ENCODE peak calls at places on chromosomes 5 and 9, in six cellular contexts. R is esophagus muscularis mucosa, V is lung, J is HCT116, F is GM12891, Z is NCI-H69. P is an unnamed sample.

GRCh38 chr9:127854169-127854833 is at the start of gene ENG:
- DNase-seq in R (no peak), V (peak), J (no peak), F (no peak), Z (peak), P (peak)

GRCh38 chr9:90029996-90030395 is 425.2 kb downstream of the GADD45G start:
- DNase-seq in R (peak), V (no peak), J (no peak), F (no peak), Z (no peak), P (no peak)

GRCh38 chr9:137006116-137007003 is 10.0 kb upstream of the CLIC3 start:
- DNase-seq in R (no peak), V (no peak), J (no peak), F (no peak), Z (peak), P (no peak)

GRCh38 chr9:21995652-21996275 is 1.2 kb downstream of the CDKN2B-AS1 start:
- DNase-seq in R (no peak), V (peak), J (no peak), F (peak), Z (peak), P (no peak)

GRCh38 chr9:93483497-93483896 is 30.1 kb upstream of the FAM120AOS start:
- DNase-seq in R (no peak), V (no peak), J (no peak), F (no peak), Z (no peak), P (no peak)

GRCh38 chr5:80905405-80905804 is 54.8 kb upstream of the RASGRF2 start:
- DNase-seq in R (peak), V (no peak), J (no peak), F (no peak), Z (no peak), P (no peak)

GRCh38 chr5:141618030-141618803 is 583 bp downstream of the DIAPH1 start:
- DNase-seq in R (no peak), V (peak), J (peak), F (no peak), Z (peak), P (peak)

GRCh38 chr9:136300016-136300415 is 3.9 kb downstream of the CCDC187 start:
- DNase-seq in R (no peak), V (no peak), J (no peak), F (no peak), Z (no peak), P (no peak)

GRCh38 chr5:59241119-59241518 is 652.4 kb downstream of the PDE4D start:
- DNase-seq in R (no peak), V (no peak), J (no peak), F (no peak), Z (peak), P (no peak)

GRCh38 chr5:36535390-36535789 is 71.0 kb upstream of the SLC1A3 start:
- DNase-seq in R (no peak), V (no peak), J (no peak), F (no peak), Z (no peak), P (peak)

GRCh38 chr9:77433675-77434445 is 214.3 kb downstream of the GNA14 start:
- DNase-seq in R (no peak), V (peak), J (peak), F (peak), Z (peak), P (peak)

GRCh38 chr5:136474466-136474865 is 109.1 kb upstream of the TRPC7 start:
- DNase-seq in R (no peak), V (no peak), J (no peak), F (no peak), Z (no peak), P (no peak)

GRCh38 chr9:116980582-116980981 is 293.5 kb downstream of the TRIM32 start:
- DNase-seq in R (no peak), V (no peak), J (no peak), F (no peak), Z (peak), P (peak)

GRCh38 chr9:96453625-96454024 is 3.7 kb downstream of the HABP4 start:
- DNase-seq in R (no peak), V (no peak), J (no peak), F (no peak), Z (peak), P (peak)

GRCh38 chr5:20276959-20277263 is 288.9 kb upstream of the CDH18 start:
- DNase-seq in R (no peak), V (no peak), J (no peak), F (no peak), Z (no peak), P (no peak)

GRCh38 chr5:139451878-139452660 is 10.5 kb downstream of the ECSCR start:
- DNase-seq in R (no peak), V (no peak), J (no peak), F (no peak), Z (no peak), P (no peak)

GRCh38 chr9:22257026-22257425 is 189.6 kb upstream of the DMRTA1 start:
- DNase-seq in R (no peak), V (no peak), J (no peak), F (no peak), Z (no peak), P (no peak)

GRCh38 chr9:123063172-123063508 is 29.7 kb downstream of the GPR21 start:
- DNase-seq in R (no peak), V (no peak), J (no peak), F (no peak), Z (no peak), P (no peak)

GRCh38 chr9:4937436-4937835 is 47.6 kb upstream of the JAK2 start:
- DNase-seq in R (no peak), V (no peak), J (no peak), F (no peak), Z (no peak), P (no peak)

GRCh38 chr9:116549061-116549664 is 137.9 kb upstream of the TRIM32 start:
- DNase-seq in R (peak), V (peak), J (peak), F (no peak), Z (no peak), P (no peak)

GRCh38 chr9:34540826-34541225 is 18.0 kb upstream of the ENHO start:
- DNase-seq in R (no peak), V (no peak), J (no peak), F (no peak), Z (no peak), P (no peak)

GRCh38 chr5:116572375-116573278 is 2.0 kb downstream of the SEMA6A start:
- DNase-seq in R (no peak), V (no peak), J (no peak), F (peak), Z (peak), P (peak)

GRCh38 chr5:166834246-166834645 is 1457.2 kb upstream of the WWC1 start:
- DNase-seq in R (no peak), V (no peak), J (no peak), F (no peak), Z (no peak), P (no peak)

GRCh38 chr9:136328011-136328621 is 777 bp downstream of the GPSM1 start:
- DNase-seq in R (no peak), V (no peak), J (no peak), F (no peak), Z (peak), P (peak)

GRCh38 chr9:77957652-77958051 is 74.0 kb downstream of the GNAQ start:
- DNase-seq in R (no peak), V (no peak), J (no peak), F (no peak), Z (peak), P (no peak)

GRCh38 chr5:116600876-116601275 is 26.3 kb upstream of the SEMA6A start:
- DNase-seq in R (peak), V (no peak), J (no peak), F (no peak), Z (no peak), P (no peak)

GRCh38 chr5:139391570-139392323 is 2.0 kb upstream of the MZB1 start:
- DNase-seq in R (no peak), V (no peak), J (no peak), F (no peak), Z (peak), P (no peak)

GRCh38 chr5:38463634-38464521 is 92.6 kb downstream of the LIFR start:
- DNase-seq in R (peak), V (no peak), J (peak), F (no peak), Z (no peak), P (peak)

GRCh38 chr9:116998305-116998704 is 311.2 kb downstream of the TRIM32 start:
- DNase-seq in R (no peak), V (no peak), J (no peak), F (no peak), Z (no peak), P (peak)

GRCh38 chr9:136693490-136694162 is 6.4 kb upstream of the AGPAT2 start:
- DNase-seq in R (no peak), V (peak), J (peak), F (no peak), Z (peak), P (no peak)

GRCh38 chr5:132760601-132761317 is 13.5 kb downstream of the CCNI2 start:
- DNase-seq in R (no peak), V (no peak), J (no peak), F (no peak), Z (no peak), P (no peak)

GRCh38 chr9:124869466-124869985 is 7.6 kb downstream of the ARPC5L start:
- DNase-seq in R (no peak), V (no peak), J (no peak), F (no peak), Z (peak), P (peak)

GRCh38 chr9:98379572-98379971 is 124.1 kb upstream of the TBC1D2 start:
- DNase-seq in R (no peak), V (no peak), J (no peak), F (no peak), Z (no peak), P (no peak)

GRCh38 chr9:3028535-3028934 is 184.6 kb upstream of the PUM3 start:
- DNase-seq in R (no peak), V (no peak), J (no peak), F (no peak), Z (peak), P (no peak)

P was measured in left kidney.